ENCODE peak calls at places on chromosomes 11 and 22, in seven cellular contexts. O is IMR-90, X is H9, R is H1, Z is mesenchymal stem cell, U is trophoblast cell, K is mesendoderm. S is an unnamed sample.

GRCh38 chr11:87176044-87176443 is 138.3 kb downstream of the TMEM135 start:
- DNase-seq in Z (no peak), U (no peak), R (no peak), X (no peak), O (peak; percentile 22), K (peak; percentile 68), S (no peak)

GRCh38 chr11:121958978-121959340 is 157.1 kb downstream of the BLID start:
- DNase-seq in U (no peak), O (peak; percentile 21), K (no peak), Z (no peak), R (no peak), X (no peak), S (no peak)

GRCh38 chr22:24466831-24467249 is 28.3 kb upstream of the UPB1 start:
- DNase-seq in X (no peak), R (no peak), O (peak; percentile 74), Z (peak; percentile 81), K (no peak), U (no peak), S (no peak)

GRCh38 chr22:44702479-44703219 is 645 bp downstream of the PRR5 start:
- DNase-seq in R (peak; percentile 75), O (peak; percentile 54), Z (peak; percentile 76), U (peak; percentile 52), X (peak; percentile 64), K (peak; percentile 40), S (peak; percentile 51)

GRCh38 chr11:85627332-85627997 is at the start of gene DLG2:
- DNase-seq in X (no peak), Z (peak; percentile 57), O (peak; percentile 44), K (peak; percentile 53), R (no peak), U (peak; percentile 27), S (peak; percentile 15)

GRCh38 chr22:23553922-23554870 is 25.9 kb downstream of the IGLL1 start:
- DNase-seq in K (no peak), R (no peak), O (no peak), X (no peak), U (no peak), Z (no peak), S (no peak)

GRCh38 chr11:74754507-74755255 is 6.0 kb downstream of the RNF169 start:
- DNase-seq in Z (peak; percentile 95), K (peak; percentile 6), U (peak; percentile 94), X (no peak), R (no peak), O (peak; percentile 96), S (no peak)

GRCh38 chr11:131688056-131688693 is 317.8 kb downstream of the NTM start:
- DNase-seq in K (peak; percentile 76), O (peak; percentile 41), U (peak; percentile 29), X (peak; percentile 81), R (peak; percentile 93), Z (peak; percentile 53), S (peak; percentile 56)

GRCh38 chr11:67545280-67545679 is 22.0 kb upstream of the CABP2 start:
- DNase-seq in X (peak; percentile 79), K (peak; percentile 50), O (no peak), U (no peak), Z (no peak), R (no peak), S (no peak)

GRCh38 chr11:90332415-90332814 is 109.6 kb upstream of the CHORDC1 start:
- DNase-seq in Z (no peak), K (no peak), X (no peak), R (no peak), U (no peak), O (no peak), S (no peak)

GRCh38 chr22:49298834-49299750 is 528.6 kb downstream of the BRD1 start:
- DNase-seq in R (peak; percentile 29), U (no peak), Z (no peak), X (peak; percentile 16), K (no peak), O (no peak), S (no peak)

GRCh38 chr22:49999063-49999900 is 13.3 kb downstream of the IL17REL start:
- DNase-seq in Z (peak; percentile 10), U (no peak), O (no peak), R (peak; percentile 78), K (peak; percentile 51), X (peak; percentile 87), S (peak; percentile 45)

GRCh38 chr11:117597083-117597482 is 199.9 kb downstream of the DSCAML1 start:
- DNase-seq in R (peak; percentile 85), U (peak; percentile 55), Z (peak; percentile 30), X (peak; percentile 78), O (peak; percentile 32), K (peak; percentile 76), S (peak; percentile 66)

GRCh38 chr22:27477171-27477570 is 324.4 kb downstream of the MN1 start:
- DNase-seq in Z (no peak), O (no peak), R (no peak), X (no peak), U (no peak), K (no peak), S (no peak)

GRCh38 chr22:17105143-17106129 is 15.7 kb downstream of the TMEM121B start:
- DNase-seq in R (no peak), Z (no peak), O (no peak), K (no peak), U (no peak), X (no peak), S (no peak)

GRCh38 chr22:43988116-43988817 is 33.0 kb downstream of the SAMM50 start:
- DNase-seq in X (no peak), O (no peak), R (no peak), Z (no peak), K (no peak), U (no peak), S (no peak)

GRCh38 chr11:78295991-78296930 is 107.5 kb downstream of the USP35 start:
- DNase-seq in X (no peak), O (peak; percentile 13), U (peak; percentile 95), Z (peak; percentile 45), R (no peak), K (no peak), S (no peak)

GRCh38 chr11:10908215-10908990 is 50.5 kb upstream of the ZBED5 start:
- DNase-seq in X (peak; percentile 59), Z (peak; percentile 75), O (peak; percentile 93), R (no peak), U (no peak), K (peak; percentile 56), S (no peak)

GRCh38 chr11:114152162-114152561 is 92.7 kb downstream of the ZBTB16 start:
- DNase-seq in R (no peak), K (no peak), X (no peak), U (no peak), Z (no peak), O (no peak), S (no peak)

DNA sequence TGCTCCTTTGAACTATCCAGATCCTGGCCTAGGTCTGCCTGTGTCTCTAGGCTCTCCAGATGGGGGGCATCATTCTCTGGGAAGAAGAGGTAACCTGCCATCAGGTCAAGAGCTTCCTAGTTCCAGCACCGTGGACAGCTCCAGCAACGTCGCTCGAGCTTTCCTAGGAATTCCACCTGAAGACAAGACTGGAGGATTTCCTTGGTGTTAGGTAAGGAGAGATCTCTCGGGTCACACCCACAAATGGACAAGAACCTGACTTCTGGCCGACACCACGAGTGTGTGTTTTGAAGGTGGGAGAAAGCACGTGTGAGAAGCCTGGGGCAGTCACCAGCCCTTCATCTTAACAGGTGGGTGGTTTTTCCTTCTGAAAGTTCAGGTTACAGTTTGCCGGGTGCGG is 1.2 kb downstream of the PRG3 start:
- DNase-seq in Z (peak; percentile 34), X (peak; percentile 80), U (peak; percentile 69), O (peak; percentile 24), K (peak; percentile 81), R (peak; percentile 83), S (peak; percentile 56)
- H3K18ac ChIP-seq in Z (no peak overlapping the region), X (no peak overlapping the region), U (no peak overlapping the region), O (no peak overlapping the region), K (no peak overlapping the region), R (no peak overlapping the region), S (no peak overlapping the region)

GRCh38 chr22:37239336-37240239 is 4.5 kb downstream of the RAC2 start:
- DNase-seq in X (no peak), U (no peak), O (no peak), R (no peak), Z (no peak), K (no peak), S (no peak)

GRCh38 chr22:37241351-37242142 is 2.5 kb downstream of the RAC2 start:
- DNase-seq in R (no peak), Z (no peak), U (no peak), X (no peak), K (no peak), O (no peak), S (no peak)

GRCh38 chr22:37240240-37240940 is 3.7 kb downstream of the RAC2 start:
- DNase-seq in K (no peak), O (no peak), Z (no peak), U (no peak), X (no peak), R (no peak), S (no peak)

GRCh38 chr22:37242395-37242918 is 1.6 kb downstream of the RAC2 start:
- DNase-seq in R (no peak), K (peak; percentile 71), U (peak; percentile 41), O (peak; percentile 38), Z (peak; percentile 60), X (no peak), S (no peak)

DNA sequence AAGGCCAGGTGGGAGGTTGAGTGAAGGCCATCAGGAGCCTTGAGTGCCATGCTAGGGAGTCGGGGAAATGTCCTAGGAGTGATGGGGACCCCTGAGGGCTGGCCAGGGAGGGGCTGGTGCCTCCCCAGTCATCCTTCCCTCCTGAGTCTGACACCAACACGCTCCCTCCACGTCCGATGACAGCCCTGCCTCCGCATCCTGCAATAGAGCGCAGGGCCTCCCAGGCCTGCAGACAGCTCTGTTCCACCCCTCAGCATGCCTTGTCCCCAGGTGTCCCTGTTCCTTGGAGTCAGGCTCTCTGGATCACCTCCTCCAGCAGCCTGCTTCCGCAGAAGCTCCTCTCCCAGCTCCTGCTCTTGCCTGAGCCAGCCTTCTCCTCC is 3.1 kb downstream of the RAC2 start:
- DNase-seq in X (no peak), R (no peak), K (no peak), Z (no peak), O (no peak), U (no peak), S (no peak)
- H3K9ac ChIP-seq in X (no peak overlapping the region), R (no peak overlapping the region), K (no peak overlapping the region), Z (no peak overlapping the region), O (no peak overlapping the region), U (no peak overlapping the region), S (peak overlapping the region; percentile 46)

GRCh38 chr22:18980829-18981228 is 44.7 kb upstream of the PRODH start:
- DNase-seq in R (no peak), O (no peak), U (no peak), X (no peak), Z (no peak), K (peak; percentile 11), S (no peak)
- H3K18ac ChIP-seq in R (no peak overlapping the region), O (no peak overlapping the region), U (no peak overlapping the region), X (no peak overlapping the region), Z (no peak overlapping the region), K (no peak overlapping the region), S (no peak overlapping the region)

DNA sequence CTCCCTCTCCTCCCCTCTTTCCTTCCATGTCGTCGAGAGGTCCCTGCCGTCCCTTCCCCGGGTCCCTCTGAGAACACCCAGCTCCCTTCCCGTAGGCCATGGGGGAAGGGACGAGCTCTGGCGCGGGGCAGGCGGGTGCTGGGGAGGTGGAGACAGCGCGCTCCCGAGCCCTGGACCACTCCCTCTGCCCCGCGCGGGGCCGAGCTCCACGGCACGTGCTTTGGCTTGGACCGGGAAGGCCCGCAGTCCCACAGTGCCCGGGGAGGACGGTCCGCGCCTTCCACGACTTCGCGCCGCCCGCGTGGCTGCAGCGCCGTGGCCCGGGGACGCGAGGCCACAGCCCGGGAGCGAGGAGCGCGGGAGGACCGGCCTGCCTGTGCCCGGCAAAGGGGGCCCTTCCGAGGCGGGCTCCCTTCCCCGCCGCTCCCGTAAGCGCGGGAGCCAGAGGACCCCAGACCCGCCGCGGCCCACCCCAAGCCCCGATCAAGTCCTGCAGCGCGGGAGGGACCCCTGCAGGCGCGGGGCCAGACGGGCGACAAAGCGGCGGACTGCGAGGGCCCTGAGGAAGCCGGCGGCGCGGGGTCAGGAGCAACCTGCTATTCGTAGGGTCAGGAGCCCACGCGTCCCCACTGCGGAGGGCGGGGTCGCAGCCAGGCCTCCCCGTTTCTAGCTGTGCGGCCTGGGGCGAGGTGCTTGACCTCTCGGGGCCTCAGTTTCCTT is 110.4 kb downstream of the WNT7B start:
- DNase-seq in K (no peak), O (no peak), Z (peak; percentile 9), U (no peak), R (peak; percentile 52), X (peak; percentile 37), S (no peak)
- H3K9ac ChIP-seq in K (peak overlapping the region; percentile 48), O (no peak overlapping the region), Z (no peak overlapping the region), U (no peak overlapping the region), R (no peak overlapping the region), X (no peak overlapping the region), S (peak overlapping the region; percentile 85)

S was measured in neuronal stem cell.